ENCODE peak calls at places on chromosomes 13 and 19, in ten cellular contexts. U is glutamatergic neuron; D is mesenteric fat pad; V is activated CD4-positive, alpha-beta T cell treated with anti-CD3 and anti-CD28 coated beads for 48 hours; X is NCI-H226; I is neural crest cell; N is foreskin fibroblast; O is PC-3; G is effector CD8-positive, alpha-beta T cell; A is stimulated activated CD4-positive, alpha-beta T cell treated with anti-CD3 and anti-CD28 coated beads, TNF-alpha, amount 100 ng/mL, for 48 hours. J is an unnamed sample.
A peak's percentile ranks its signal among the peaks of the same experiment; 100 is the strongest.

GRCh38 chr13:20461481-20461859 is 64.2 kb downstream of the CRYL1 start:
- DNase-seq in U (no peak), D (no peak), V (peak; percentile 54), X (peak; percentile 11), I (no peak), N (peak; percentile 4), O (peak; percentile 45), G (no peak), A (peak; percentile 30), J (no peak)

GRCh38 chr13:23697772-23698313 is 127.6 kb downstream of the TNFRSF19 start:
- DNase-seq in U (no peak), D (no peak), V (no peak), X (no peak), I (no peak), N (no peak), O (no peak), G (no peak), A (no peak), J (no peak)

GRCh38 chr19:1080360-1081161 is 13.6 kb downstream of the ARHGAP45 start:
- DNase-seq in U (no peak), D (no peak), V (no peak), X (no peak), I (no peak), N (no peak), O (no peak), G (no peak), A (no peak), J (no peak)

GRCh38 chr13:24208314-24208713 is 47.8 kb downstream of the SPATA13 start:
- DNase-seq in U (no peak), D (no peak), V (no peak), X (peak; percentile 41), I (no peak), N (peak; percentile 89), O (peak; percentile 91), G (no peak), A (no peak), J (peak; percentile 67)

GRCh38 chr13:33940898-33941297 is 122.9 kb downstream of the RFC3 start:
- DNase-seq in U (no peak), D (no peak), V (no peak), X (peak; percentile 13), I (no peak), N (no peak), O (no peak), G (no peak), A (no peak), J (no peak)

GRCh38 chr13:98890186-98890585 is 87.7 kb downstream of the DOCK9 start:
- DNase-seq in U (no peak), D (no peak), V (peak; percentile 74), X (peak; percentile 65), I (no peak), N (peak; percentile 80), O (peak; percentile 90), G (no peak), A (peak; percentile 13), J (peak; percentile 91)

GRCh38 chr19:52172347-52172746 is 926 bp upstream of the ZNF836 start:
- DNase-seq in U (no peak), D (no peak), V (no peak), X (no peak), I (no peak), N (no peak), O (no peak), G (no peak), A (no peak), J (no peak)

GRCh38 chr13:78660130-78660857 is 1.3 kb upstream of the OBI1 start:
- DNase-seq in U (peak; percentile 21), D (no peak), V (peak; percentile 20), X (no peak), I (no peak), N (no peak), O (no peak), G (no peak), A (no peak), J (no peak)

GRCh38 chr13:30332516-30333165 is 25.3 kb upstream of the KATNAL1 start:
- DNase-seq in U (no peak), D (no peak), V (no peak), X (no peak), I (no peak), N (no peak), O (peak; percentile 63), G (no peak), A (no peak), J (no peak)

GRCh38 chr13:113969973-113970611 is 3.8 kb downstream of the C13orf46 start:
- DNase-seq in U (no peak), D (no peak), V (no peak), X (no peak), I (no peak), N (no peak), O (peak; percentile 57), G (no peak), A (no peak), J (no peak)

GRCh38 chr19:16446108-16447014 is 25.4 kb downstream of the EPS15L1 start:
- DNase-seq in U (no peak), D (no peak), V (no peak), X (no peak), I (no peak), N (no peak), O (no peak), G (no peak), A (no peak), J (no peak)

GRCh38 chr13:93965587-93965986 is 513.9 kb downstream of the DCT start:
- DNase-seq in U (no peak), D (no peak), V (no peak), X (no peak), I (no peak), N (no peak), O (no peak), G (no peak), A (no peak), J (no peak)

GRCh38 chr19:47540748-47541147 is 25.9 kb upstream of the NAPA start:
- DNase-seq in U (no peak), D (no peak), V (no peak), X (no peak), I (no peak), N (peak; percentile 29), O (peak; percentile 14), G (no peak), A (no peak), J (peak; percentile 11)

GRCh38 chr19:49490287-49491029 is 3.0 kb downstream of the RPL13A start:
- DNase-seq in U (no peak), D (no peak), V (no peak), X (no peak), I (no peak), N (no peak), O (no peak), G (no peak), A (no peak), J (no peak)

GRCh38 chr13:26480246-26480855 is 77.1 kb upstream of the WASF3 start:
- DNase-seq in U (no peak), D (no peak), V (no peak), X (no peak), I (no peak), N (no peak), O (peak; percentile 29), G (no peak), A (no peak), J (peak; percentile 5)

GRCh38 chr13:58712191-58712590 is 1080.6 kb downstream of the PCDH17 start:
- DNase-seq in U (peak; percentile 27), D (no peak), V (no peak), X (no peak), I (no peak), N (no peak), O (no peak), G (no peak), A (no peak), J (no peak)

GRCh38 chr19:8255426-8256125 is 46.4 kb downstream of the CERS4 start:
- DNase-seq in U (no peak), D (no peak), V (no peak), X (no peak), I (no peak), N (no peak), O (no peak), G (no peak), A (no peak), J (no peak)

GRCh38 chr13:32205426-32206096 is 109.6 kb downstream of the ZAR1L start:
- DNase-seq in U (no peak), D (no peak), V (no peak), X (peak; percentile 80), I (no peak), N (no peak), O (no peak), G (no peak), A (no peak), J (no peak)

GRCh38 chr19:6483235-6483634 is 1.6 kb upstream of the DENND1C start:
- DNase-seq in U (no peak), D (no peak), V (no peak), X (no peak), I (no peak), N (no peak), O (no peak), G (no peak), A (no peak), J (no peak)

GRCh38 chr19:2488942-2489731 is 13.2 kb downstream of the GADD45B start:
- DNase-seq in U (peak; percentile 74), D (no peak), V (no peak), X (peak; percentile 56), I (no peak), N (no peak), O (peak; percentile 54), G (no peak), A (no peak), J (no peak)

GRCh38 chr13:111872475-111873150 is 194.3 kb upstream of the SOX1 start:
- DNase-seq in U (no peak), D (no peak), V (no peak), X (no peak), I (no peak), N (no peak), O (no peak), G (no peak), A (no peak), J (no peak)

GRCh38 chr13:52399708-52400107 is 6.3 kb downstream of the THSD1 start:
- DNase-seq in U (no peak), D (no peak), V (no peak), X (no peak), I (no peak), N (no peak), O (no peak), G (no peak), A (no peak), J (no peak)

GRCh38 chr19:3694361-3695123 is 5.7 kb downstream of the PIP5K1C start:
- DNase-seq in U (no peak), D (no peak), V (no peak), X (no peak), I (no peak), N (no peak), O (no peak), G (no peak), A (no peak), J (no peak)

GRCh38 chr13:39897636-39898035 is 242.2 kb downstream of the COG6 start:
- DNase-seq in U (no peak), D (no peak), V (no peak), X (no peak), I (no peak), N (no peak), O (no peak), G (no peak), A (no peak), J (no peak)

GRCh38 chr19:4705413-4706131 is 18.1 kb downstream of the DPP9 start:
- DNase-seq in U (no peak), D (no peak), V (no peak), X (no peak), I (no peak), N (no peak), O (no peak), G (no peak), A (no peak), J (no peak)

GRCh38 chr19:53927745-53928144 is 18.7 kb downstream of the CACNG7 start:
- DNase-seq in U (no peak), D (no peak), V (peak; percentile 39), X (peak; percentile 47), I (peak; percentile 43), N (peak; percentile 43), O (peak; percentile 78), G (no peak), A (no peak), J (peak; percentile 8)

GRCh38 chr19:7288131-7288530 is 6.1 kb downstream of the INSR start:
- DNase-seq in U (no peak), D (no peak), V (no peak), X (no peak), I (no peak), N (no peak), O (no peak), G (no peak), A (no peak), J (no peak)

GRCh38 chr19:3826163-3826562 is 40.0 kb upstream of the MATK start:
- DNase-seq in U (no peak), D (no peak), V (no peak), X (no peak), I (no peak), N (no peak), O (no peak), G (no peak), A (no peak), J (no peak)